ENCODE peak calls at places on chromosomes 3 and 15, in six cellular contexts. F is psoas muscle; H is cardiac muscle cell; C is mesendoderm; P is CD8-positive, alpha-beta memory T cell; R is PC-9. Y is an unnamed sample. For H3K4me1, the result is how much of the 10 kb centered on the place peaks cover.

GRCh38 chr3:35659808-35660207 is 20.5 kb downstream of the ARPP21 start:
- DNase-seq in F (peak), H (peak), C (no peak), P (no peak), R (peak), Y (no peak)

GRCh38 chr15:64878708-64879107 is 33.0 kb upstream of the ANKDD1A start:
- DNase-seq in F (no peak), H (no peak), C (no peak), P (no peak), R (no peak), Y (no peak)

GRCh38 chr15:65212097-65212496 is 824 bp upstream of the CILP start:
- DNase-seq in F (no peak), H (peak), C (peak), P (no peak), R (no peak), Y (no peak)

GRCh38 chr3:198071602-198072285 is 111.7 kb downstream of the LMLN start:
- DNase-seq in F (no peak), H (no peak), C (peak), P (peak), R (peak), Y (no peak)

GRCh38 chr3:10944866-10945265 is 47.7 kb upstream of the SLC6A1 start:
- DNase-seq in F (no peak), H (no peak), C (no peak), P (no peak), R (no peak), Y (no peak)

GRCh38 chr15:97545799-97546198 is 414.7 kb upstream of the ARRDC4 start:
- DNase-seq in F (no peak), H (no peak), C (peak), P (no peak), R (no peak), Y (no peak)

GRCh38 chr3:163605915-163606314 is 1472.4 kb downstream of the SI start:
- DNase-seq in F (no peak), H (no peak), C (no peak), P (no peak), R (no peak), Y (no peak)

GRCh38 chr15:90479656-90480055 is 50.1 kb upstream of the CRTC3 start:
- DNase-seq in F (no peak), H (no peak), C (no peak), P (no peak), R (peak), Y (no peak)

GRCh38 chr15:27086800-27087199 is 115.8 kb downstream of the GABRG3 start:
- DNase-seq in F (no peak), H (no peak), C (no peak), P (no peak), R (no peak), Y (no peak)

GRCh38 chr3:161454615-161455014 is 42.0 kb upstream of the OTOL1 start:
- DNase-seq in F (no peak), H (peak), C (no peak), P (no peak), R (no peak), Y (no peak)

GRCh38 chr15:100335335-100335999 is 6.3 kb downstream of the ADAMTS17 start:
- DNase-seq in F (no peak), H (no peak), C (no peak), P (no peak), R (peak), Y (no peak)

GRCh38 chr15:100194955-100195354 is 146.8 kb downstream of the ADAMTS17 start:
- DNase-seq in F (no peak), H (no peak), C (no peak), P (no peak), R (no peak), Y (no peak)

GRCh38 chr15:60349589-60349988 is 48.2 kb downstream of the ANXA2 start:
- DNase-seq in F (no peak), H (no peak), C (no peak), P (no peak), R (no peak), Y (no peak)
- H3K4me1 ChIP-seq in F (under half), H (under half), C (under half), P (under half), R (under half), Y (under half)

DNA sequence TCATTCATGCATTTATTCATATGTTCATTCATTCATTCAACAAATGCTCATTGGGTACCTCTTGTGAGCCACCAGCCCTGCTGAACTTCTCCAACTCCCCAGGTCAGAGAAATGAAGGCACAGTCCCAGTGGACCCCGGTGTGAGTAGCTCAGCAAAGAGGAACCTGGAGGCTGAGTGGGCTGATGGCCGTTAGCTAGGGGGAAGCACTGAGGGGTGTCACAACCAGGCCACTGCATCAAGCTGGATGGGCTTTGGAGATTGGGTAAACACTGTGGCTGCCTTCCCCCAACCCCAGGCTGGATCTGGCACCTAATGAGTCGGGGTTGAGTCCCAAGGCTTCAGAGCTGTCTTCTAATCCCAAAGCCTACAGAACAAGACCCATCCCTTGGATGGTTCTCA is 12.1 kb upstream of the ALAS1 start:
- DNase-seq in F (no peak), H (no peak), C (no peak), P (no peak), R (no peak), Y (no peak)
- H3K4me1 ChIP-seq in F (under half), H (under half), C (under half), P (under half), R (under half), Y (under half)

GRCh38 chr15:45589296-45589695 is 2.1 kb downstream of the BLOC1S6 start:
- DNase-seq in F (no peak), H (no peak), C (no peak), P (no peak), R (no peak), Y (no peak)

GRCh38 chr15:45587861-45588170 is 637 bp downstream of the BLOC1S6 start:
- DNase-seq in F (no peak), H (no peak), C (no peak), P (no peak), R (no peak), Y (no peak)

GRCh38 chr15:45585069-45585468 is 2.1 kb upstream of the BLOC1S6 start:
- DNase-seq in F (no peak), H (no peak), C (peak), P (no peak), R (no peak), Y (no peak)

GRCh38 chr15:45588199-45588910 is 1.2 kb downstream of the BLOC1S6 start:
- DNase-seq in F (no peak), H (no peak), C (no peak), P (no peak), R (no peak), Y (no peak)

GRCh38 chr15:45586990-45587860 is at the start of gene BLOC1S6:
- DNase-seq in F (peak), H (peak), C (peak), P (peak), R (peak), Y (peak)
- H3K4me1 ChIP-seq in F (under half), H (under half), C (under half), P (under half), R (under half), Y (under half)

GRCh38 chr15:98730860-98731711 is 82.7 kb downstream of the IGF1R start:
- DNase-seq in F (no peak), H (no peak), C (no peak), P (no peak), R (no peak), Y (no peak)
- H3K4me1 ChIP-seq in F (half or more), H (under half), C (under half), P (under half), R (under half), Y (under half)

GRCh38 chr3:14440168-14440518 is 37.7 kb downstream of the SLC6A6 start:
- DNase-seq in F (no peak), H (no peak), C (no peak), P (no peak), R (no peak), Y (no peak)

GRCh38 chr3:14438262-14438661 is 35.9 kb downstream of the SLC6A6 start:
- DNase-seq in F (no peak), H (no peak), C (no peak), P (no peak), R (no peak), Y (no peak)

GRCh38 chr3:14438929-14439328 is 36.5 kb downstream of the SLC6A6 start:
- DNase-seq in F (no peak), H (no peak), C (no peak), P (no peak), R (no peak), Y (no peak)

GRCh38 chr3:14440531-14441239 is 38.3 kb downstream of the SLC6A6 start:
- DNase-seq in F (no peak), H (peak), C (peak), P (no peak), R (peak), Y (no peak)

GRCh38 chr3:14439501-14440167 is 37.2 kb downstream of the SLC6A6 start:
- DNase-seq in F (peak), H (no peak), C (no peak), P (no peak), R (no peak), Y (no peak)
- H3K4me1 ChIP-seq in F (half or more), H (under half), C (under half), P (under half), R (half or more), Y (under half)

GRCh38 chr15:81002004-81002253 is 1.2 kb downstream of the TLNRD1 start:
- DNase-seq in F (no peak), H (no peak), C (no peak), P (no peak), R (no peak), Y (no peak)
- H3K4me1 ChIP-seq in F (under half), H (under half), C (under half), P (under half), R (under half), Y (under half)

Y was measured in CD4-positive, alpha-beta memory T cell.